ENCODE peak calls at places on chromosomes 3 and 15, in six cellular contexts. C, B, N, Y, G and D are unnamed samples.

GRCh38 chr3:12560505-12561188 is 3.8 kb downstream of the MKRN2 start:
- DNase-seq in B (no peak), C (no peak), N (no peak), Y (no peak), G (no peak), D (no peak)

GRCh38 chr15:81400640-81401236 is 26.7 kb upstream of the TMC3 start:
- DNase-seq in N (peak), C (no peak), B (peak), G (no peak), Y (peak), D (no peak)

GRCh38 chr3:154745925-154746324 is 315.9 kb upstream of the GPR149 start:
- DNase-seq in G (no peak), B (no peak), N (no peak), C (no peak), Y (no peak), D (no peak)

GRCh38 chr3:62266668-62267283 is 106.6 kb downstream of the FEZF2 start:
- DNase-seq in Y (no peak), C (no peak), B (no peak), G (no peak), N (no peak), D (no peak)

GRCh38 chr3:127484601-127485388 is 105.7 kb downstream of the TPRA1 start:
- DNase-seq in G (no peak), N (no peak), C (no peak), B (no peak), Y (peak), D (no peak)

GRCh38 chr3:7160689-7161088 is 299.8 kb downstream of the GRM7 start:
- DNase-seq in N (no peak), Y (no peak), G (no peak), B (no peak), C (no peak), D (no peak)

GRCh38 chr15:41811432-41812195 is 16.3 kb upstream of the JMJD7 start:
- DNase-seq in B (peak), G (peak), Y (peak), C (no peak), N (peak), D (peak)

GRCh38 chr15:45126535-45127158 is 3.0 kb downstream of the DUOXA1 start:
- DNase-seq in N (peak), Y (no peak), B (no peak), C (no peak), G (no peak), D (no peak)

GRCh38 chr15:41773332-41773728 is 954 bp upstream of the MAPKBP1 start:
- DNase-seq in N (no peak), C (no peak), Y (no peak), B (no peak), G (no peak), D (no peak)

GRCh38 chr3:119181765-119182164 is 8.4 kb downstream of the UPK1B start:
- DNase-seq in C (no peak), N (no peak), G (no peak), Y (no peak), B (no peak), D (no peak)

GRCh38 chr3:126773783-126774182 is 69.7 kb downstream of the CHCHD6 start:
- DNase-seq in Y (no peak), G (no peak), C (no peak), B (no peak), N (no peak), D (no peak)

GRCh38 chr3:25453521-25454410 is 25.7 kb downstream of the RARB start:
- DNase-seq in B (peak), Y (peak), G (no peak), C (peak), N (no peak), D (no peak)

GRCh38 chr3:164007764-164008163 is 1070.5 kb downstream of the SI start:
- DNase-seq in C (no peak), G (no peak), N (no peak), Y (no peak), B (no peak), D (no peak)

GRCh38 chr3:197471221-197472010 is 84.4 kb downstream of the BDH1 start:
- DNase-seq in Y (no peak), B (no peak), N (no peak), G (no peak), C (no peak), D (no peak)

GRCh38 chr3:49813497-49814174 is at the start of gene UBA7:
- DNase-seq in B (peak), C (no peak), G (no peak), N (no peak), Y (peak), D (peak)

GRCh38 chr15:76866716-76867321 is 38.3 kb downstream of the SCAPER start:
- DNase-seq in C (peak), B (peak), N (no peak), Y (peak), G (no peak), D (no peak)

GRCh38 chr3:30613135-30613825 is 6.9 kb downstream of the TGFBR2 start:
- DNase-seq in G (no peak), C (no peak), B (no peak), Y (no peak), N (no peak), D (no peak)

GRCh38 chr3:155676252-155676981 is 68.5 kb downstream of the PLCH1 start:
- DNase-seq in B (no peak), C (peak), N (peak), G (peak), Y (peak), D (no peak)

GRCh38 chr3:190053919-190054672 is 66.6 kb downstream of the P3H2 start:
- DNase-seq in G (no peak), B (no peak), Y (no peak), N (no peak), C (no peak), D (no peak)

GRCh38 chr15:95557226-95558046 is 773.1 kb upstream of the NR2F2 start:
- DNase-seq in G (no peak), Y (peak), C (peak), N (no peak), B (peak), D (no peak)

GRCh38 chr3:99315896-99316295 is 322.5 kb upstream of the COL8A1 start:
- DNase-seq in Y (no peak), N (no peak), C (no peak), B (no peak), G (no peak), D (no peak)

GRCh38 chr3:27976933-27977332 is 254.8 kb upstream of the EOMES start:
- DNase-seq in Y (no peak), N (no peak), C (no peak), B (peak), G (no peak), D (no peak)

GRCh38 chr3:99172736-99173657 is 271.5 kb upstream of the DCBLD2 start:
- DNase-seq in G (peak), B (peak), C (no peak), N (peak), Y (peak), D (no peak)

GRCh38 chr15:69145694-69146492 is 14.5 kb upstream of the GLCE start:
- DNase-seq in N (peak), G (no peak), C (no peak), Y (no peak), B (no peak), D (no peak)

GRCh38 chr3:140093742-140094141 is 158.8 kb downstream of the CLSTN2 start:
- DNase-seq in Y (peak), C (peak), B (peak), G (no peak), N (no peak), D (no peak)

GRCh38 chr3:32117324-32117723 is 10.9 kb downstream of the GPD1L start:
- DNase-seq in N (no peak), Y (no peak), B (no peak), C (no peak), G (no peak), D (no peak)

GRCh38 chr15:31080618-31081017 is 20.9 kb downstream of the TRPM1 start:
- DNase-seq in C (no peak), B (no peak), G (peak), Y (no peak), N (peak), D (peak)

GRCh38 chr15:90212221-90213079 is 11.3 kb downstream of the SEMA4B start:
- DNase-seq in N (no peak), B (no peak), G (no peak), C (no peak), Y (no peak), D (no peak)

GRCh38 chr15:76935620-76936019 is 4.1 kb downstream of the RCN2 start:
- DNase-seq in N (no peak), C (no peak), G (no peak), Y (no peak), B (no peak), D (no peak)

GRCh38 chr3:185308126-185308754 is 54.4 kb upstream of the EHHADH start:
- DNase-seq in Y (peak), C (no peak), G (peak), B (peak), N (peak), D (no peak)

GRCh38 chr3:159146856-159147255 is 345.0 kb downstream of the MFSD1 start:
- DNase-seq in C (no peak), Y (no peak), N (no peak), G (no peak), B (no peak), D (no peak)

GRCh38 chr3:190261015-190261414 is 61.2 kb downstream of the CLDN1 start:
- DNase-seq in N (no peak), C (no peak), Y (no peak), B (no peak), G (no peak), D (no peak)

GRCh38 chr15:59170295-59170881 is 36.3 kb upstream of the LDHAL6B start:
- DNase-seq in Y (peak), N (no peak), B (peak), G (peak), C (peak), D (no peak)

GRCh38 chr3:67377299-67377698 is 277.1 kb downstream of the SUCLG2 start:
- DNase-seq in N (no peak), C (no peak), Y (no peak), B (no peak), G (peak), D (no peak)

GRCh38 chr3:50190921-50191660 is at the start of gene GNAT1:
- DNase-seq in N (no peak), C (no peak), Y (no peak), G (no peak), B (no peak), D (no peak)

GRCh38 chr3:159169828-159170227 is 368.0 kb downstream of the MFSD1 start:
- DNase-seq in B (peak), N (no peak), G (no peak), C (peak), Y (peak), D (no peak)

GRCh38 chr15:27358751-27359434 is 387.9 kb downstream of the GABRG3 start:
- DNase-seq in C (no peak), N (peak), G (peak), B (no peak), Y (no peak), D (no peak)

GRCh38 chr15:89662893-89663673 is 7.8 kb upstream of the KIF7 start:
- DNase-seq in C (peak), B (peak), N (no peak), Y (peak), G (no peak), D (no peak)

GRCh38 chr15:35827156-35827555 is 281.2 kb upstream of the DPH6 start:
- DNase-seq in N (no peak), G (no peak), B (no peak), Y (no peak), C (no peak), D (no peak)

GRCh38 chr3:128426128-128426921 is 40.4 kb downstream of the DNAJB8 start:
- DNase-seq in B (no peak), Y (no peak), N (peak), G (peak), C (no peak), D (peak)

GRCh38 chr15:64462492-64462891 is 2.1 kb downstream of the ZNF609 start:
- DNase-seq in C (no peak), G (no peak), N (no peak), B (no peak), Y (no peak), D (no peak)

GRCh38 chr15:64460206-64460736 is at the start of gene ZNF609:
- DNase-seq in Y (peak), B (peak), C (peak), N (peak), G (peak), D (peak)

GRCh38 chr15:64461577-64462162 is 1.3 kb downstream of the ZNF609 start:
- DNase-seq in C (no peak), N (peak), G (peak), Y (no peak), B (no peak), D (no peak)

GRCh38 chr15:64459382-64459781 is 996 bp upstream of the ZNF609 start:
- DNase-seq in C (no peak), B (no peak), Y (no peak), G (no peak), N (no peak), D (no peak)

GRCh38 chr15:64460737-64461576 is 579 bp downstream of the ZNF609 start:
- DNase-seq in C (peak), N (peak), B (peak), G (peak), Y (peak), D (peak)
- TF ChIP-seq CTCF in C (no peak), N (no peak), B (peak), G (no peak), Y (no peak), D (no peak)

GRCh38 chr3:34106379-34106778 is 307.9 kb downstream of the PDCD6IP start:
- DNase-seq in G (no peak), B (no peak), Y (no peak), N (no peak), C (no peak), D (no peak)

GRCh38 chr3:34108976-34109375 is 310.5 kb downstream of the PDCD6IP start:
- DNase-seq in N (no peak), Y (no peak), C (no peak), B (no peak), G (no peak), D (no peak)

GRCh38 chr3:34107669-34108068 is 309.2 kb downstream of the PDCD6IP start:
- DNase-seq in B (no peak), Y (no peak), N (no peak), C (no peak), G (no peak), D (no peak)

GRCh38 chr3:34109846-34110245 is 311.4 kb downstream of the PDCD6IP start:
- DNase-seq in N (no peak), C (no peak), B (no peak), G (no peak), Y (no peak), D (no peak)

DNA sequence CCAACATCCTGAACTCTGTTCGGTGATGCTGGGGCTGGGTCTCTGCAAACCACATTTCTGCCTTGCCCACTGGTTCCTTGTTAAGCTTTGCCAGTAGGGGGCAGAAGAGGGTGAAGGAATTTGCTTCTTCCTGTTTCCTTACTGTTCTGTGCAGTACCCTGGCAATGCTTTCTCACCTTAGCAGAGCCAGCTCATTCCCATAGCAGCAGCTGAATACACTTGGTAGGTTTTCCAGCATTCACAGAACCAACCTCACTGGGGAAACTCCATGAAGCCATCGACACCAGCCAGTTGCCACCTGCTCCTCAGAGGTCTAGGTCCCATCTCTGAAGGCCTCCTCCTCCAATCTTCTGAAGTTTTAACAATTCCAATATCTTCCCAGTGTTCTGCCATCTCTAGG is 308.4 kb downstream of the PDCD6IP start:
- DNase-seq in Y (no peak), C (no peak), N (peak), G (peak), B (no peak), D (no peak)
- TF ChIP-seq CTCF in Y (peak), C (peak), N (peak), G (peak), B (no peak), D (no peak)

GRCh38 chr3:65210026-65210814 is 522.4 kb upstream of the ADAMTS9 start:
- DNase-seq in B (no peak), C (no peak), Y (no peak), N (no peak), G (no peak), D (no peak)
- TF ChIP-seq CTCF in B (no peak), C (no peak), Y (no peak), N (no peak), G (no peak), D (no peak)

GRCh38 chr3:11529281-11529680 is 114.4 kb downstream of the VGLL4 start:
- DNase-seq in Y (no peak), G (no peak), C (no peak), N (no peak), B (no peak), D (no peak)

GRCh38 chr3:11534011-11534782 is 109.5 kb downstream of the VGLL4 start:
- DNase-seq in G (no peak), Y (no peak), N (no peak), B (no peak), C (no peak), D (no peak)

GRCh38 chr3:11534783-11535081 is 109.0 kb downstream of the VGLL4 start:
- DNase-seq in G (no peak), B (no peak), Y (no peak), C (no peak), N (no peak), D (no peak)

GRCh38 chr3:11532865-11533490 is 110.7 kb downstream of the VGLL4 start:
- DNase-seq in N (no peak), B (no peak), Y (no peak), G (no peak), C (no peak), D (no peak)

DNA sequence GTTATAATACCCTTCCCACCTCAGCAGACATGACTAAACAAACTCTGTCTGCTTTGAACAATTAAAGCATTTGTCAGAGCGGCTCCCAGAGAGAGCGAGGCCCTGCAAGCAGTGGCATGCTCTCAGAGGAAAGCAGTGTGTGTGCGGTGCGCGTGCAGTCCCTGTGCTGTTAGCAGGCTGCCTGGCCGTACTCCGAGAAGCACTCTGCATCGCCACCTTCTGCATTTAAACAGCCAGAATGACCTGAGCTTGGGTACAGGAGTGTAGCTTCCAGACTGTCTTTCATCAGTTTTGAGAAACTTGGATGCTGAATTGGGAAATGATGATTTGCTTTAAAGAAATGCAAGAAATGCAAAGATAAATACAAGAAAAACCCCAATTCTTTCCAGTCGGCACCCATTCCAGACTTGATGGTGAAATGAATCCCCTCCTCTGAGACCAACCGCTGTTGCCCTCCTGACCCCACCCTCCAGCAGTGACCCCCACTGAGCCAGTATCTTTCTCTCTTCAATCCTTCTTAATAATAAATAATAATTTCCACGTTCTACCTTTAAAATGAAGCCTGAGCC is 113.5 kb downstream of the VGLL4 start:
- DNase-seq in Y (no peak), N (peak), G (no peak), B (peak), C (peak), D (no peak)
- TF ChIP-seq CTCF in Y (no peak), N (peak), G (no peak), B (peak), C (no peak), D (no peak)